ENCODE peak calls at places on chromosomes 11 and 22, in ten cellular contexts. B is PC-9; N is sigmoid colon; A is body of pancreas; W is naive thymus-derived CD4-positive, alpha-beta T cell; D is adrenal gland; Y is fibroblast of lung; H is stomach; V is spleen; J is HCT116. Q is an unnamed sample. For H3K36me3 and H3K9me3, the result is how much of the 10 kb centered on the place peaks cover.

GRCh38 chr22:37484115-37485005 is 1.8 kb downstream of the MFNG start:
- DNase-seq in B (no peak), N (peak), A (peak), W (peak), D (peak), Y (no peak), H (peak), V (peak), J (no peak), Q (no peak)

GRCh38 chr11:9535189-9535781 is 38.2 kb upstream of the WEE1 start:
- DNase-seq in B (peak), N (peak), A (peak), W (peak), D (peak), Y (peak), H (peak), V (peak), J (peak), Q (peak)

GRCh38 chr22:19822301-19823117 is 32.2 kb downstream of the GNB1L start:
- DNase-seq in B (no peak), N (peak), A (no peak), W (no peak), D (no peak), Y (no peak), H (peak), V (no peak), J (no peak), Q (peak)

GRCh38 chr22:45682069-45682468 is 10.4 kb downstream of the ATXN10 start:
- DNase-seq in B (no peak), N (no peak), A (no peak), W (no peak), D (no peak), Y (no peak), H (no peak), V (no peak), J (no peak), Q (no peak)

GRCh38 chr11:27703453-27703852 is 3.2 kb upstream of the BDNF start:
- DNase-seq in B (no peak), N (no peak), A (no peak), W (no peak), D (no peak), Y (peak), H (no peak), V (no peak), J (no peak), Q (peak)

GRCh38 chr11:117868815-117869642 is 7.4 kb downstream of the FXYD6 start:
- DNase-seq in B (no peak), N (no peak), A (no peak), W (no peak), D (no peak), Y (no peak), H (no peak), V (no peak), J (no peak), Q (no peak)

GRCh38 chr11:87043894-87044293 is 6.2 kb downstream of the TMEM135 start:
- DNase-seq in B (no peak), N (no peak), A (no peak), W (no peak), D (no peak), Y (no peak), H (no peak), V (no peak), J (no peak), Q (no peak)

GRCh38 chr11:62574363-62575057 is 819 bp upstream of the EEF1G start:
- DNase-seq in B (no peak), N (no peak), A (peak), W (no peak), D (no peak), Y (no peak), H (peak), V (peak), J (no peak), Q (no peak)

GRCh38 chr11:79956061-79956460 is 515.2 kb upstream of the TENM4 start:
- DNase-seq in B (no peak), N (no peak), A (no peak), W (no peak), D (no peak), Y (no peak), H (no peak), V (no peak), J (no peak), Q (no peak)

GRCh38 chr11:119363081-119363861 is 16.8 kb upstream of the MFRP start:
- DNase-seq in B (no peak), N (no peak), A (peak), W (no peak), D (no peak), Y (no peak), H (no peak), V (peak), J (no peak), Q (no peak)

GRCh38 chr11:119361961-119362725 is 15.6 kb upstream of the MFRP start:
- DNase-seq in B (no peak), N (no peak), A (no peak), W (no peak), D (no peak), Y (no peak), H (no peak), V (peak), J (no peak), Q (no peak)

GRCh38 chr11:119362741-119363080 is 16.2 kb upstream of the MFRP start:
- DNase-seq in B (no peak), N (no peak), A (no peak), W (no peak), D (no peak), Y (no peak), H (no peak), V (peak), J (no peak), Q (no peak)

GRCh38 chr11:119359365-119360229 is 13.1 kb upstream of the MFRP start:
- DNase-seq in B (no peak), N (no peak), A (no peak), W (no peak), D (no peak), Y (no peak), H (no peak), V (peak), J (no peak), Q (no peak)

DNA sequence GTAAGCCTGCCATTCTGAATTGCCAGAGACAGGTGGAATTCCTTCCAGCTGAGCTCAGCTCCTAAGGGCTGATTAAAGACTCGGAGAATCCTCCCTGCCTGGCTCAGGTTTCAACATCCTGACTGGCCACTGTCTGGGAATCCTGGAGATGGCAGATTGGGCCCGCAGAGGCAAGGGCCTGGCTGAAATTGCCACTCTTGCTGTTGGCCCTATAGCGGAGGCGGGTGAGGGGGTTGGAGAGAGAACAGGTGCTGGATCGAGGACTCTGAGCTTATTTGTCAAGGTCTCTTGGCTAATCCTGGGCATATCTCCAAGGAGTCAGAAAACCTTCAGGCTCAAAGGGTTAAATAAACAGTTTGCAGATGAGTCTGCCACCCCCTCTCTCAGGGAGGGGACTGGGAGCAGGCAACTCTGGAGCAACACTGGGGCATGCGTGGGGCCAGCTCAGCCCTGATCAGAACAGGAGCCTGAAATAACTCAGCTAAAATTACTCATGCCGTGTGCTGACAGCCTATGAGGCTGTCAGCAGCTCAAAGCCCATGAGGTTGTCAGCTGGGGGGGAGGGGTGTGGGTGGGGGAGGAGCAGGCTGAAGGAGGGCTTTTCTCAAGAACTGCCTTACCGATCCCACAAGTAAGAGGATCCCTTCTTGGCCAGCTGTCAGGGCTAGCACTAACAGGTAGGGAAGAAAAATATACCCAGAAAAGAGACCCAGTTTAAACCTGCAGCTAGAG is 14.7 kb upstream of the MFRP start:
- DNase-seq in B (peak), N (peak), A (peak), W (no peak), D (peak), Y (peak), H (no peak), V (peak), J (peak), Q (peak)
- H3K27ac ChIP-seq in B (peak), N (peak), A (peak), W (no peak), D (peak), Y (no peak), H (no peak), V (no peak), J (peak), Q (peak)

GRCh38 chr11:60658409-60658808 is 41.0 kb upstream of the MS4A8 start:
- DNase-seq in B (no peak), N (no peak), A (peak), W (no peak), D (no peak), Y (no peak), H (peak), V (no peak), J (no peak), Q (no peak)
- H3K36me3 ChIP-seq in B (under half), N (under half), A (under half), W (under half), D (under half), Y (under half), H (under half), V (under half), J (under half), Q (under half)

DNA sequence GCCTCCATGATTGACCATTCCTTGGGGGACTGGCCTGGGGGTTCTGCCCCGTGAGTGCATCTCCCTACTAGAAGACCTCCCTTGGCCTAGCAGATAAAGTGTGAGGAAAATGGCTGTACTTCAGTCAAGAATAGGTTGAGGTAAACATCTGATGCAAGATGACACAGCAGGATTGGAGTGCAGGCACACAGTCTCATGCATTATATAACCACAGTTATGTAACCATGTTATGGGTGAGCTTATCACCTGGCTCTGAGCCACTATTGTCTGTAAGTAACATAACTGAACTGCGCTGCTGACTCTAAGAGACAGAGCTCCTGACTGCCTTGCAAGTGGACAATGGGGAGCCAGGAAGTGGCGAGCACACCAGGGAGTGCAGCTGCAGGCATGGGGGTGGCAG is 378.7 kb upstream of the ANO5 start:
- DNase-seq in B (no peak), N (no peak), A (peak), W (no peak), D (no peak), Y (no peak), H (no peak), V (no peak), J (no peak), Q (peak)
- H3K9me3 ChIP-seq in B (under half), N (under half), A (under half), W (under half), D (under half), Y (under half), H (under half), V (under half), J (under half), Q (under half)

GRCh38 chr22:50292643-50293440 is 14.6 kb downstream of the PLXNB2 start:
- DNase-seq in B (no peak), N (no peak), A (no peak), W (no peak), D (no peak), Y (no peak), H (no peak), V (no peak), J (no peak), Q (no peak)
- H3K27ac ChIP-seq in B (peak), N (peak), A (peak), W (no peak), D (peak), Y (peak), H (peak), V (peak), J (peak), Q (peak)

Q was measured in cardiac muscle cell.